ENCODE peak calls at places on chromosome 9, in seven cellular contexts. T is psoas muscle, U is lung, J is heart left ventricle, Y is Peyer's patch, K is right atrium auricular region, D is coronary artery. E is an unnamed sample.

GRCh38 chr9:126882746-126883145 is 22.3 kb downstream of the ZBTB34 start:
- DNase-seq in T (no peak), U (no peak), J (no peak), Y (no peak), K (no peak), D (no peak), E (no peak)

GRCh38 chr9:94586814-94587213 is 6.8 kb downstream of the FBP2 start:
- DNase-seq in T (no peak), U (no peak), J (no peak), Y (peak), K (no peak), D (peak), E (peak)

GRCh38 chr9:79824265-79824664 is 252.5 kb downstream of the TLE4 start:
- DNase-seq in T (no peak), U (no peak), J (no peak), Y (no peak), K (no peak), D (no peak), E (no peak)

GRCh38 chr9:109168170-109168569 is 1.1 kb upstream of the FRRS1L start:
- DNase-seq in T (no peak), U (no peak), J (no peak), Y (no peak), K (no peak), D (no peak), E (no peak)

GRCh38 chr9:656918-657583 is 184.4 kb upstream of the DMRT1 start:
- DNase-seq in T (no peak), U (no peak), J (no peak), Y (no peak), K (no peak), D (no peak), E (no peak)

GRCh38 chr9:114307323-114308250 is 15.3 kb upstream of the ORM1 start:
- DNase-seq in T (no peak), U (no peak), J (no peak), Y (peak), K (no peak), D (peak), E (peak)

GRCh38 chr9:69798737-69799136 is 21.9 kb upstream of the CFAP95 start:
- DNase-seq in T (no peak), U (no peak), J (no peak), Y (no peak), K (no peak), D (no peak), E (no peak)

GRCh38 chr9:18976368-18977238 is 56.4 kb downstream of the SAXO1 start:
- DNase-seq in T (no peak), U (no peak), J (no peak), Y (no peak), K (no peak), D (no peak), E (peak)

GRCh38 chr9:5453673-5454072 is 3.3 kb downstream of the CD274 start:
- DNase-seq in T (no peak), U (no peak), J (peak), Y (no peak), K (no peak), D (no peak), E (no peak)

GRCh38 chr9:84748112-84748511 is 78.6 kb downstream of the NTRK2 start:
- DNase-seq in T (no peak), U (no peak), J (no peak), Y (no peak), K (no peak), D (no peak), E (no peak)

DNA sequence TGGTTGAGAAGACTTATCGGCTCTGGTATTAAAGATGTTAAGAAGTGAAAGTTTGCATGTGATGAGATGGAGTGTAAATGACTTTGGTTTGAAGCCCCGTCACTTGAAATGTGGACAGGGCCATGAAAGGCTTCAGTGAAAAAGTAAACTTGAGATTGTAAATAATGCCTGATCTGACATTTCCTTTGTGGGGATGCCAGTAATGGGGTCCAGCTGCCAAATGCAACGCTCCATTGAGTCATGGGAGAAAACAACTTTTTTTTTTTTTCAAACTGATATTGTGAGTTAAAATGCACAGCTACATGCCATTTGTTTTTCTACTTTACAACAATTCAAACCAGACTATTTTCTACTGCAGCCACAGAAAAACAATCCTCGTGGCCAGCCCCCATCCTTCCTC is 327.0 kb upstream of the TNC start:
- DNase-seq in T (no peak), U (no peak), J (no peak), Y (no peak), K (no peak), D (no peak), E (no peak)
- H3K4me3 ChIP-seq in T (no peak), U (no peak), J (no peak), Y (no peak), K (no peak), D (no peak), E (no peak)

DNA sequence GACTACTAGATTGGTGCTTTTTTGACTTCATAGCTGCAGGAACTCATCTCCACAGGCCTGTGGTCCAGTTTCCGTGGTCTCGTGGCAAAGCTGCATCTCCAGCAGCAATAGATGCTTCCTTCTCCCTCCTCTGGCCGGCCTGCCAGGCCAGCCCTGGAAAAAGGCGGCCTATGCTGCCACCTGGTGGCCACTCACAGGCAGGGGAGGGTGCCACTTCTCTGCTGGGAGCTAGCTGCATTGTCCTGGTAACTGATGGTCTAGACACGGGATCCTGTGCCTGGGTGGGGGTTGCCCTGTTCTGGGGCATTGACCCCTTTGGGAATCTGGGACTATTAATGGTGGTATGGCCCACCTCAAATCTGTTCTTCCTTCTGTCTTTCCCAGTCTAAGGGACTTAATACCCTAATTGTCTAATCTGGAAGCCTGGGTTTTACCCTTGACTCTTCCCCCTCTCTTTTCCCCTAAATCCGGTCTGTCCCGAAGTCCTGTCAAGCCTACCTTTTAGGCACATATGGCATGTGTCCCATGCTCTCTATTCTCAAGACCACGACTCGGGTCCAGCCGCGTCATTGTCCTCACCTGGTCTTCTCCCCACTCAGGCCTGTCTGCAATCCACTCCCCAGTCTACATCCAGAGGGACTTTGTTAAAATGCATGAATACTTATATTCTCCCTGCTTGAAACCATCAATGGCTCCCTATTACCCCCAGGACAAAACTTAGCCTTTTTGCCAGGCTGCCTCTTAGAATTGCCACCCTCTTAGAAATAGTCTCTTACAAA is 20.1 kb upstream of the PTGS1 start:
- DNase-seq in T (peak), U (peak), J (peak), Y (peak), K (peak), D (peak), E (peak)
- TF ChIP-seq CTCF in T (peak), U (peak), J (peak), Y (peak), K (peak), D (peak), E (peak)

DNA sequence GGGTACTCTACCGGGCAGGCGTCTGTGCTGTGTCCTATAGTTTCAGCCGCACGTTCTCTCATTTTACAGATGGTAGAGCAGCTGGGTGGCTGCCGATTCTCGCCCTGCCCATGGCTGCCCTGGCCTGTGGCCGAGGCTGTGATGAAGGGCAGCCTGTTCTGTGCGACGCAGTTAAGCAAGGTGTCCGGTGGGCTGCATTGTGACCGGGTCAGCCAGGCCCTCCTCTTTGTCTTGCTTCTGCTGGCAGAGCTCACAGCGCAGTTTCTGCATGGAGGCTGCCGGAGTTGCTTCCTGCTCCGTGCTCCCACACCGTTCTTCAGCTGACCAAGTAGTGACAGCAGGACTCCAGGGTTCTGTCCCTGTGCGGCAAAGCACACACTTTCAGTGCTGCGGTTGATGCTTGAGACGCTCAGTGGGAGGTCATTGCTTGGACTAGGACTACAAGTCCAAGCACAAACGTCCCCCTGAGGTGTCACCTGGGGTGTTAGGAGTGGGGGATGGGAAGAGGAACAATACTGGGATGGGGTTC is 58.0 kb downstream of the GADD45G start:
- DNase-seq in T (no peak), U (no peak), J (no peak), Y (no peak), K (no peak), D (no peak), E (no peak)
- H3K4me3 ChIP-seq in T (no peak), U (no peak), J (no peak), Y (no peak), K (no peak), D (peak), E (no peak)

DNA sequence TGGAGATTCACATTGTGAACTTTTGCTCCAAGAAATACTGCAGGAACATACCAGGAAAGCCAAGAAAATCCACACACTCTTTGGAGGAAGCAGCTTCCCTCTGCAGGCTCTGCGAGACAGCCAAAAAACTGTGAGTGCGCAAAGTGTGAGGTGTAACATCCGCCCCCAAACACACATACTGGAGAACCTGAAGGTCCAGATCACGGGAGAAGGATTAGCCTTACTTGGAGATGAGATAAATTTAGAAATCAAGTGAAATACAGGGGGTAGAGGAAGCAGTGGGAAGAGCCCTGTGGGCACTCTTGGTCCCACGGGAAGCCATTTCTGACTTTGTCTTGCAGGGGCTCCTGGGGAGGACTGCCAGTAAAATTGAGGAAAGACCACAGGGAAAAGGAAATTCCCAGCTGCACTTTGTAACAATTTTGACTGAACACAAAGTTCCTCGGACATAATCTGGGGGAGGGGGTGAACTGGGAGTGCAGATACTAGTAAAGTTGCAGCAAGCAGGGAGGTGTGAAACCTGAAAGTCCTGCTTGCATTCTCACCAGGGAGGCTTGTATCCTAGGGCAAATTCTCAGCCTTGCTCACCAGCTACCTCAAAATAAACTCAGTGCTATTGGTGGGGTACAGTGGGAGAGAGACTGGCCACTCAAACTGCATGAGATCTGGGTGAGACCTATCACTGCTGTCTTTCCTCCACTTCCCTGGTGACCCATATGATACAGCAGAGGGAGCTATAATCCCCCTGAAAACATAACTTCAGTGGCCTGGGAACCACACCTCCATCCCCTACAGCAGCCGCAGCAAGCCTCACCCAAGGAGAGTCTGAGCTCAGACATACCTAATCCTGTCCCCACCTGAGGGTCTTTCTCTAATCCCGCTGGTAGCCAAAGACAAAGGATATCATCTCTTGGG is 109.1 kb downstream of the ALDH1A1 start:
- DNase-seq in T (no peak), U (no peak), J (no peak), Y (no peak), K (no peak), D (no peak), E (no peak)
- TF ChIP-seq CTCF in T (no peak), U (no peak), J (no peak), Y (no peak), K (no peak), D (no peak), E (peak)

GRCh38 chr9:92807757-92808725 is 43.4 kb upstream of the BICD2 start:
- DNase-seq in T (peak), U (no peak), J (no peak), Y (no peak), K (no peak), D (no peak), E (no peak)
- H3K4me3 ChIP-seq in T (peak), U (no peak), J (no peak), Y (peak), K (no peak), D (peak), E (no peak)

GRCh38 chr9:20552874-20553624 is 69.2 kb downstream of the MLLT3 start:
- DNase-seq in T (no peak), U (no peak), J (no peak), Y (no peak), K (no peak), D (no peak), E (peak)
- TF ChIP-seq CTCF in T (peak), U (no peak), J (no peak), Y (no peak), K (peak), D (no peak), E (peak)